ENCODE peak calls at places on chromosome 13, in five cellular contexts. G is esophagus squamous epithelium; S is lower leg skin; Q is naive thymus-derived CD4-positive, alpha-beta T cell; O is body of pancreas. X is an unnamed sample.

GRCh38 chr13:39111145-39111544 is 72.9 kb downstream of the NHLRC3 start:
- DNase-seq in G (no peak), S (no peak), Q (no peak), O (no peak), X (no peak)

GRCh38 chr13:47420568-47420967 is 523.7 kb upstream of the HTR2A start:
- DNase-seq in G (no peak), S (no peak), Q (no peak), O (no peak), X (no peak)

GRCh38 chr13:20426766-20427448 is 98.8 kb downstream of the CRYL1 start:
- DNase-seq in G (no peak), S (no peak), Q (no peak), O (no peak), X (no peak)

GRCh38 chr13:28819046-28819747 is 942 bp upstream of the MTUS2 start:
- DNase-seq in G (no peak), S (no peak), Q (no peak), O (no peak), X (no peak)

GRCh38 chr13:52599853-52600603 is 42.2 kb upstream of the HNRNPA1L2 start:
- DNase-seq in G (no peak), S (peak), Q (no peak), O (peak), X (no peak)

GRCh38 chr13:74132768-74133656 is 1.2 kb downstream of the KLF12 start:
- DNase-seq in G (peak), S (peak), Q (peak), O (no peak), X (peak)

GRCh38 chr13:96851856-96852255 is 142.4 kb downstream of the OXGR1 start:
- DNase-seq in G (no peak), S (no peak), Q (no peak), O (no peak), X (no peak)

GRCh38 chr13:21884299-21884878 is 213.5 kb downstream of the FGF9 start:
- DNase-seq in G (no peak), S (peak), Q (no peak), O (no peak), X (no peak)

GRCh38 chr13:60111726-60112125 is 52.0 kb downstream of the DIAPH3 start:
- DNase-seq in G (no peak), S (no peak), Q (no peak), O (no peak), X (no peak)

GRCh38 chr13:80338781-80339577 is 1.9 kb downstream of the SPRY2 start:
- DNase-seq in G (peak), S (peak), Q (no peak), O (peak), X (peak)

GRCh38 chr13:111175372-111175771 is 60.3 kb downstream of the ARHGEF7 start:
- DNase-seq in G (no peak), S (no peak), Q (no peak), O (no peak), X (no peak)

GRCh38 chr13:21018220-21018619 is 43.2 kb downstream of the LATS2 start:
- DNase-seq in G (no peak), S (peak), Q (no peak), O (no peak), X (no peak)

GRCh38 chr13:62598708-62599107 is 1183.1 kb upstream of the PCDH20 start:
- DNase-seq in G (no peak), S (no peak), Q (no peak), O (no peak), X (no peak)

GRCh38 chr13:90477194-90477593 is 870.3 kb upstream of the MIR17HG start:
- DNase-seq in G (no peak), S (no peak), Q (no peak), O (no peak), X (no peak)

GRCh38 chr13:28022848-28023518 is 34.5 kb upstream of the URAD start:
- DNase-seq in G (no peak), S (no peak), Q (no peak), O (peak), X (no peak)

GRCh38 chr13:35388456-35388855 is 88.0 kb downstream of the MAB21L1 start:
- DNase-seq in G (no peak), S (no peak), Q (no peak), O (no peak), X (no peak)

GRCh38 chr13:106796280-106797047 is 228.5 kb upstream of the ARGLU1 start:
- DNase-seq in G (no peak), S (no peak), Q (no peak), O (no peak), X (no peak)

GRCh38 chr13:33341861-33342452 is 56.4 kb upstream of the STARD13 start:
- DNase-seq in G (no peak), S (no peak), Q (no peak), O (no peak), X (no peak)

GRCh38 chr13:74452176-74452575 is 318.0 kb upstream of the KLF12 start:
- DNase-seq in G (no peak), S (no peak), Q (no peak), O (no peak), X (no peak)

GRCh38 chr13:114126789-114127472 is 5.5 kb downstream of the RASA3 start:
- DNase-seq in G (no peak), S (no peak), Q (no peak), O (no peak), X (no peak)

GRCh38 chr13:25980255-25980654 is 71.6 kb downstream of the SHISA2 start:
- DNase-seq in G (no peak), S (no peak), Q (no peak), O (no peak), X (no peak)

GRCh38 chr13:92317066-92317465 is 909.5 kb upstream of the GPC6 start:
- DNase-seq in G (no peak), S (no peak), Q (no peak), O (no peak), X (no peak)

GRCh38 chr13:24746618-24747247 is 17.2 kb upstream of the RNF17 start:
- DNase-seq in G (no peak), S (peak), Q (no peak), O (no peak), X (no peak)

DNA sequence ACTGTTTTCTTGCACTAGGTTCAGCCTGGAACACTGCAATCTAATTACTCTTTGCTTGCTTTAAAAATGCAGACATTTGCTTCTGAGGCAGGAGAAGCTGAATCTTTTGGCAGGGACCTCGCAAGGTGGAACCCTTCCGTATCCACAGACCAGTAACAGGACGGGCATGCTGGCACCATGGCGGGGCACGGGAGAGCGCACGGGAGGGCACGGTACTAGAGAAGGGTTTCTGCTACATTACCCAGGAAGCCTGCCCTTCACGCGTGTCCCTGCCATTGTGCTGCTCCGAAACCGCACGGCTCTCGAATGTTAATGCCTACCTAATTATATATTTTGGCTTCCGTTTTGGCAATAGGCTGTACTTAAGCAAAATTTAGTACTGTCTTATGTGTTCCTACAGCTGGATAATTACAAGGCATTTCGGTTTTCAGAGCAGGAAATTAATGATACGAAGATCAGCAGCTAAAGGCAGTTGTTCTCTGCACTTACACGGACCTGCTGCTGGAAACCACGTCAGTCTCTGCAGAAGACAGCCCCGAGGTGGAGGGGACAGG is 430.4 kb downstream of the IRS2 start:
- DNase-seq in G (no peak), S (no peak), Q (no peak), O (no peak), X (no peak)
- H3K4me3 ChIP-seq in G (no peak), S (no peak), Q (no peak), O (no peak), X (no peak)

GRCh38 chr13:113090806-113091205 is 14.8 kb upstream of the F7 start:
- DNase-seq in G (no peak), S (no peak), Q (no peak), O (no peak), X (no peak)
- H3K4me3 ChIP-seq in G (no peak), S (no peak), Q (no peak), O (no peak), X (no peak)

GRCh38 chr13:98517576-98518310 is 59.2 kb downstream of the STK24 start:
- DNase-seq in G (no peak), S (no peak), Q (peak), O (no peak), X (no peak)
- H3K4me3 ChIP-seq in G (no peak), S (no peak), Q (no peak), O (no peak), X (no peak)

DNA sequence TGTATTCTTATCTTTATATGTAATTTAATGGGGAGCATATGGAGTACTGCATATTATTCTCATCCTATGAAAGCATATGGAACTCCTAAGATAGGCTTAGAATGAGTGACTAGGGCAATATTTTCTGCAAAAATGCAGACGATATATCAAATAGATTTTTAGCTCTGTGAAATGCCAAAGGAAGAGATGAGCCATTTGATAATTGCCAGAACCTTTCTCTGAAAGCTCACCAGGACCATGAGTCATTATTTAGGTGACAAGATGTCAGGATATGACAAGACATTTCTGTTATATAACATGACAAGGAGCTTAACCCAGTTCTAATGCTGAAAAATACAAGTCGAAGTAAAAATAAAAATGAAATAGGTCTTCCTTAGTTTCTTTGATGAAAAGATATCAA is 145.0 kb downstream of the SLITRK6 start:
- DNase-seq in G (no peak), S (no peak), Q (no peak), O (no peak), X (no peak)
- H3K4me3 ChIP-seq in G (no peak), S (no peak), Q (no peak), O (no peak), X (no peak)

GRCh38 chr13:100483836-100484381 is 104.7 kb downstream of the GGACT start:
- DNase-seq in G (no peak), S (no peak), Q (no peak), O (no peak), X (no peak)
- H3K4me3 ChIP-seq in G (no peak), S (no peak), Q (no peak), O (no peak), X (no peak)

X was measured in ascending aorta.